ENCODE peak calls at places on chromosomes 12 and 14, in eight cellular contexts. P is M059J; S is BE2C; A is RKO; H is HFFc6; F is non-pigmented ciliary epithelial cell; Q is endothelial cell; Z is activated CD4-positive, alpha-beta T cell treated with anti-CD3 and anti-CD28 coated beads, Interleukin-2, amount 50 U/mL, for 24 hours. M is an unnamed sample.
A peak's percentile ranks its signal among the peaks of the same experiment; 100 is the strongest.

GRCh38 chr12:110349521-110350151 is 53.9 kb downstream of the ANAPC7 start:
- DNase-seq in P (no peak), S (no peak), A (no peak), H (no peak), F (no peak), Q (no peak), Z (peak; percentile 42), M (no peak)

GRCh38 chr14:28774764-28775738 is 8.5 kb downstream of the FOXG1 start:
- DNase-seq in P (no peak), S (no peak), A (no peak), H (no peak), F (no peak), Q (no peak), Z (no peak), M (no peak)

GRCh38 chr14:65168840-65169239 is 66.5 kb upstream of the MAX start:
- DNase-seq in P (peak; percentile 39), S (no peak), A (peak; percentile 40), H (peak; percentile 15), F (no peak), Q (no peak), Z (no peak), M (no peak)

GRCh38 chr12:105334001-105334400 is 3.5 kb downstream of the C12orf75 start:
- DNase-seq in P (peak; percentile 36), S (no peak), A (no peak), H (peak; percentile 35), F (no peak), Q (no peak), Z (no peak), M (no peak)

GRCh38 chr14:32738206-32738871 is 200.3 kb upstream of the NPAS3 start:
- DNase-seq in P (peak; percentile 12), S (no peak), A (no peak), H (no peak), F (no peak), Q (no peak), Z (no peak), M (no peak)

GRCh38 chr14:65098586-65098985 is 3.7 kb downstream of the MAX start:
- DNase-seq in P (peak; percentile 20), S (no peak), A (no peak), H (no peak), F (no peak), Q (no peak), Z (no peak), M (no peak)

GRCh38 chr12:47238665-47239064 is 158.9 kb upstream of the AMIGO2 start:
- DNase-seq in P (no peak), S (no peak), A (no peak), H (no peak), F (no peak), Q (no peak), Z (no peak), M (no peak)

GRCh38 chr12:49228653-49229052 is 36.2 kb upstream of the TUBA1C start:
- DNase-seq in P (no peak), S (no peak), A (no peak), H (no peak), F (no peak), Q (no peak), Z (no peak), M (no peak)

GRCh38 chr14:32366995-32367394 is 37.9 kb downstream of the AKAP6 start:
- DNase-seq in P (no peak), S (no peak), A (no peak), H (no peak), F (no peak), Q (no peak), Z (no peak), M (no peak)

GRCh38 chr14:35254736-35255135 is 37.4 kb upstream of the PSMA6 start:
- DNase-seq in P (no peak), S (no peak), A (no peak), H (no peak), F (no peak), Q (no peak), Z (peak; percentile 5), M (no peak)

GRCh38 chr12:3987571-3987970 is 114.4 kb upstream of the PARP11 start:
- DNase-seq in P (no peak), S (no peak), A (no peak), H (no peak), F (no peak), Q (no peak), Z (no peak), M (no peak)

GRCh38 chr14:39033371-39033770 is 69.7 kb downstream of the SEC23A start:
- DNase-seq in P (peak; percentile 35), S (no peak), A (no peak), H (peak; percentile 19), F (peak; percentile 24), Q (no peak), Z (no peak), M (no peak)

GRCh38 chr12:3117628-3118027 is 40.4 kb downstream of the TSPAN9 start:
- DNase-seq in P (peak; percentile 97), S (no peak), A (no peak), H (peak; percentile 89), F (peak; percentile 85), Q (no peak), Z (no peak), M (no peak)

GRCh38 chr14:73125169-73125588 is 11.1 kb upstream of the PSEN1 start:
- DNase-seq in P (no peak), S (no peak), A (no peak), H (no peak), F (no peak), Q (no peak), Z (no peak), M (no peak)

GRCh38 chr12:113519464-113520191 is 48.0 kb upstream of the LHX5 start:
- DNase-seq in P (no peak), S (no peak), A (no peak), H (no peak), F (no peak), Q (no peak), Z (no peak), M (no peak)

GRCh38 chr14:103861413-103862392 is 14.3 kb upstream of the PPP1R13B start:
- DNase-seq in P (no peak), S (no peak), A (no peak), H (no peak), F (no peak), Q (no peak), Z (no peak), M (peak; percentile 12)

GRCh38 chr12:85872497-85873091 is 1.5 kb upstream of the NTS start:
- DNase-seq in P (peak; percentile 48), S (no peak), A (peak; percentile 79), H (peak; percentile 51), F (peak; percentile 38), Q (no peak), Z (no peak), M (peak; percentile 28)

GRCh38 chr12:18522806-18523205 is 215.0 kb downstream of the PLCZ1 start:
- DNase-seq in P (no peak), S (no peak), A (no peak), H (no peak), F (no peak), Q (no peak), Z (no peak), M (no peak)

GRCh38 chr12:24424889-24425600 is 475.6 kb upstream of the SOX5 start:
- DNase-seq in P (peak; percentile 33), S (no peak), A (no peak), H (no peak), F (no peak), Q (no peak), Z (no peak), M (peak; percentile 40)

GRCh38 chr12:754871-755562 is 2.6 kb downstream of the WNK1 start:
- DNase-seq in P (peak; percentile 71), S (no peak), A (peak; percentile 95), H (peak; percentile 80), F (no peak), Q (no peak), Z (no peak), M (peak; percentile 40)

GRCh38 chr12:9851927-9852326 is 17.2 kb downstream of the CLEC2B start:
- DNase-seq in P (no peak), S (no peak), A (no peak), H (no peak), F (no peak), Q (no peak), Z (no peak), M (no peak)

GRCh38 chr12:56346663-56347062 is 8.0 kb downstream of the IL23A start:
- DNase-seq in P (no peak), S (peak; percentile 43), A (no peak), H (no peak), F (no peak), Q (no peak), Z (no peak), M (no peak)

GRCh38 chr12:100672075-100672592 is 98.7 kb downstream of the GAS2L3 start:
- DNase-seq in P (no peak), S (peak; percentile 74), A (peak; percentile 8), H (no peak), F (no peak), Q (peak; percentile 45), Z (no peak), M (peak; percentile 60)

GRCh38 chr12:120394483-120395367 is 25.8 kb upstream of the MSI1 start:
- DNase-seq in P (peak; percentile 47), S (no peak), A (no peak), H (no peak), F (no peak), Q (peak; percentile 22), Z (no peak), M (no peak)

GRCh38 chr14:91246051-91246852 is 1.7 kb upstream of the GPR68 start:
- DNase-seq in P (peak; percentile 34), S (no peak), A (no peak), H (no peak), F (no peak), Q (no peak), Z (peak; percentile 79), M (no peak)

GRCh38 chr14:73232984-73233383 is 4.3 kb upstream of the PAPLN start:
- DNase-seq in P (no peak), S (no peak), A (no peak), H (no peak), F (no peak), Q (no peak), Z (no peak), M (no peak)

GRCh38 chr14:65251213-65251612 is 148.9 kb upstream of the MAX start:
- DNase-seq in P (peak; percentile 90), S (no peak), A (no peak), H (peak; percentile 84), F (peak; percentile 73), Q (no peak), Z (no peak), M (no peak)

GRCh38 chr14:97713023-97713422 is 915.8 kb downstream of the VRK1 start:
- DNase-seq in P (peak; percentile 1), S (no peak), A (peak; percentile 86), H (no peak), F (no peak), Q (no peak), Z (peak; percentile 32), M (no peak)

M was measured in D341Med.